ENCODE peak calls at places on chromosomes 1 and 21, in nine cellular contexts. One of them, this sample, is unnamed.

GRCh38 chr1:100523038-100523649 is 14.8 kb upstream of the GPR88 start:
- DNase-seq in fibroblast of lung: no peak
- DNase-seq in nephron progenitor cell: no peak
- DNase-seq in nucleus accumbens: no peak
- DNase-seq in activated T-helper 9 cell treated with anti-CD3 and anti-CD28 coated beads, Interleukin-2, amount 50 U/mL, for 16 hours: no peak
- DNase-seq in T1000: no peak
- DNase-seq in effector memory CD4-positive, alpha-beta T cell: no peak
- DNase-seq in HTR-8/SVneo: no peak
- DNase-seq in mesenchymal stem cell: peak; percentile 23
- DNase-seq in this sample: peak; percentile 79

GRCh38 chr1:149849947-149850360 is 49.4 kb upstream of the BOLA1 start:
- DNase-seq in effector memory CD4-positive, alpha-beta T cell: no peak
- DNase-seq in activated T-helper 9 cell treated with anti-CD3 and anti-CD28 coated beads, Interleukin-2, amount 50 U/mL, for 16 hours: no peak
- DNase-seq in HTR-8/SVneo: no peak
- DNase-seq in mesenchymal stem cell: peak; percentile 20
- DNase-seq in nephron progenitor cell: no peak
- DNase-seq in T1000: no peak
- DNase-seq in fibroblast of lung: peak; percentile 17
- DNase-seq in nucleus accumbens: no peak
- DNase-seq in this sample: peak; percentile 5

GRCh38 chr1:48003741-48004503 is 6.7 kb upstream of the TRABD2B start:
- DNase-seq in T1000: no peak
- DNase-seq in effector memory CD4-positive, alpha-beta T cell: no peak
- DNase-seq in nucleus accumbens: no peak
- DNase-seq in nephron progenitor cell: peak; percentile 50
- DNase-seq in HTR-8/SVneo: no peak
- DNase-seq in fibroblast of lung: no peak
- DNase-seq in mesenchymal stem cell: no peak
- DNase-seq in activated T-helper 9 cell treated with anti-CD3 and anti-CD28 coated beads, Interleukin-2, amount 50 U/mL, for 16 hours: no peak
- DNase-seq in this sample: no peak

GRCh38 chr1:98739762-98740161 is 78.2 kb downstream of the SNX7 start:
- DNase-seq in nucleus accumbens: no peak
- DNase-seq in mesenchymal stem cell: no peak
- DNase-seq in fibroblast of lung: no peak
- DNase-seq in HTR-8/SVneo: no peak
- DNase-seq in T1000: no peak
- DNase-seq in activated T-helper 9 cell treated with anti-CD3 and anti-CD28 coated beads, Interleukin-2, amount 50 U/mL, for 16 hours: no peak
- DNase-seq in effector memory CD4-positive, alpha-beta T cell: no peak
- DNase-seq in nephron progenitor cell: no peak
- DNase-seq in this sample: no peak

GRCh38 chr1:163213626-163214025 is 10.9 kb upstream of the RGS5 start:
- DNase-seq in HTR-8/SVneo: no peak
- DNase-seq in nephron progenitor cell: no peak
- DNase-seq in effector memory CD4-positive, alpha-beta T cell: no peak
- DNase-seq in nucleus accumbens: no peak
- DNase-seq in T1000: no peak
- DNase-seq in fibroblast of lung: peak; percentile 17
- DNase-seq in activated T-helper 9 cell treated with anti-CD3 and anti-CD28 coated beads, Interleukin-2, amount 50 U/mL, for 16 hours: no peak
- DNase-seq in mesenchymal stem cell: peak; percentile 46
- DNase-seq in this sample: no peak

GRCh38 chr1:70945266-70945665 is 102.3 kb downstream of the PTGER3 start:
- DNase-seq in fibroblast of lung: no peak
- DNase-seq in mesenchymal stem cell: no peak
- DNase-seq in effector memory CD4-positive, alpha-beta T cell: no peak
- DNase-seq in activated T-helper 9 cell treated with anti-CD3 and anti-CD28 coated beads, Interleukin-2, amount 50 U/mL, for 16 hours: no peak
- DNase-seq in nephron progenitor cell: no peak
- DNase-seq in HTR-8/SVneo: no peak
- DNase-seq in T1000: no peak
- DNase-seq in nucleus accumbens: no peak
- DNase-seq in this sample: no peak

GRCh38 chr1:37601441-37601840 is 5.7 kb upstream of the GNL2 start:
- DNase-seq in HTR-8/SVneo: no peak
- DNase-seq in activated T-helper 9 cell treated with anti-CD3 and anti-CD28 coated beads, Interleukin-2, amount 50 U/mL, for 16 hours: no peak
- DNase-seq in T1000: no peak
- DNase-seq in mesenchymal stem cell: no peak
- DNase-seq in nephron progenitor cell: no peak
- DNase-seq in nucleus accumbens: no peak
- DNase-seq in effector memory CD4-positive, alpha-beta T cell: no peak
- DNase-seq in fibroblast of lung: no peak
- DNase-seq in this sample: no peak

GRCh38 chr1:26166719-26167281 is 2.0 kb downstream of the C1orf232 start:
- DNase-seq in effector memory CD4-positive, alpha-beta T cell: no peak
- DNase-seq in mesenchymal stem cell: no peak
- DNase-seq in nucleus accumbens: no peak
- DNase-seq in fibroblast of lung: no peak
- DNase-seq in HTR-8/SVneo: no peak
- DNase-seq in nephron progenitor cell: no peak
- DNase-seq in T1000: no peak
- DNase-seq in activated T-helper 9 cell treated with anti-CD3 and anti-CD28 coated beads, Interleukin-2, amount 50 U/mL, for 16 hours: no peak
- DNase-seq in this sample: no peak

GRCh38 chr1:5297199-5297877 is 642.9 kb downstream of the AJAP1 start:
- DNase-seq in effector memory CD4-positive, alpha-beta T cell: no peak
- DNase-seq in fibroblast of lung: no peak
- DNase-seq in nucleus accumbens: peak; percentile 79
- DNase-seq in T1000: no peak
- DNase-seq in activated T-helper 9 cell treated with anti-CD3 and anti-CD28 coated beads, Interleukin-2, amount 50 U/mL, for 16 hours: no peak
- DNase-seq in HTR-8/SVneo: no peak
- DNase-seq in mesenchymal stem cell: no peak
- DNase-seq in nephron progenitor cell: no peak
- DNase-seq in this sample: no peak

GRCh38 chr1:183331095-183331742 is 87.0 kb downstream of the NMNAT2 start:
- DNase-seq in effector memory CD4-positive, alpha-beta T cell: no peak
- DNase-seq in mesenchymal stem cell: no peak
- DNase-seq in activated T-helper 9 cell treated with anti-CD3 and anti-CD28 coated beads, Interleukin-2, amount 50 U/mL, for 16 hours: no peak
- DNase-seq in fibroblast of lung: no peak
- DNase-seq in HTR-8/SVneo: no peak
- DNase-seq in nucleus accumbens: peak; percentile 71
- DNase-seq in T1000: no peak
- DNase-seq in nephron progenitor cell: peak; percentile 56
- DNase-seq in this sample: no peak

GRCh38 chr1:234610061-234610581 is at the start of gene IRF2BP2:
- DNase-seq in T1000: peak; percentile 69
- DNase-seq in HTR-8/SVneo: peak; percentile 73
- DNase-seq in fibroblast of lung: peak; percentile 85
- DNase-seq in nephron progenitor cell: peak; percentile 82
- DNase-seq in effector memory CD4-positive, alpha-beta T cell: peak; percentile 73
- DNase-seq in mesenchymal stem cell: peak; percentile 84
- DNase-seq in nucleus accumbens: peak; percentile 75
- DNase-seq in activated T-helper 9 cell treated with anti-CD3 and anti-CD28 coated beads, Interleukin-2, amount 50 U/mL, for 16 hours: peak; percentile 76
- DNase-seq in this sample: peak; percentile 77

GRCh38 chr1:111793896-111794295 is 38.2 kb downstream of the DDX20 start:
- DNase-seq in activated T-helper 9 cell treated with anti-CD3 and anti-CD28 coated beads, Interleukin-2, amount 50 U/mL, for 16 hours: no peak
- DNase-seq in nephron progenitor cell: no peak
- DNase-seq in HTR-8/SVneo: no peak
- DNase-seq in effector memory CD4-positive, alpha-beta T cell: no peak
- DNase-seq in fibroblast of lung: no peak
- DNase-seq in mesenchymal stem cell: no peak
- DNase-seq in T1000: no peak
- DNase-seq in nucleus accumbens: no peak
- DNase-seq in this sample: no peak

GRCh38 chr1:3663999-3664699 is 11.8 kb downstream of the TP73 start:
- DNase-seq in nucleus accumbens: no peak
- DNase-seq in mesenchymal stem cell: no peak
- DNase-seq in HTR-8/SVneo: no peak
- DNase-seq in nephron progenitor cell: no peak
- DNase-seq in effector memory CD4-positive, alpha-beta T cell: no peak
- DNase-seq in activated T-helper 9 cell treated with anti-CD3 and anti-CD28 coated beads, Interleukin-2, amount 50 U/mL, for 16 hours: no peak
- DNase-seq in fibroblast of lung: no peak
- DNase-seq in T1000: no peak
- DNase-seq in this sample: no peak

GRCh38 chr21:43825936-43826622 is 36.7 kb downstream of the RRP1 start:
- DNase-seq in effector memory CD4-positive, alpha-beta T cell: no peak
- DNase-seq in nucleus accumbens: no peak
- DNase-seq in nephron progenitor cell: peak; percentile 54
- DNase-seq in activated T-helper 9 cell treated with anti-CD3 and anti-CD28 coated beads, Interleukin-2, amount 50 U/mL, for 16 hours: no peak
- DNase-seq in mesenchymal stem cell: no peak
- DNase-seq in fibroblast of lung: no peak
- DNase-seq in HTR-8/SVneo: no peak
- DNase-seq in T1000: no peak
- DNase-seq in this sample: no peak

GRCh38 chr1:243705585-243705984 is 144.5 kb downstream of the AKT3 start:
- DNase-seq in HTR-8/SVneo: no peak
- DNase-seq in effector memory CD4-positive, alpha-beta T cell: no peak
- DNase-seq in fibroblast of lung: no peak
- DNase-seq in mesenchymal stem cell: no peak
- DNase-seq in nephron progenitor cell: no peak
- DNase-seq in T1000: no peak
- DNase-seq in activated T-helper 9 cell treated with anti-CD3 and anti-CD28 coated beads, Interleukin-2, amount 50 U/mL, for 16 hours: no peak
- DNase-seq in nucleus accumbens: no peak
- DNase-seq in this sample: no peak

GRCh38 chr1:162538815-162539431 is 22.6 kb upstream of the UAP1 start:
- DNase-seq in mesenchymal stem cell: peak; percentile 83
- DNase-seq in nucleus accumbens: no peak
- DNase-seq in nephron progenitor cell: no peak
- DNase-seq in activated T-helper 9 cell treated with anti-CD3 and anti-CD28 coated beads, Interleukin-2, amount 50 U/mL, for 16 hours: no peak
- DNase-seq in fibroblast of lung: peak; percentile 83
- DNase-seq in HTR-8/SVneo: peak; percentile 52
- DNase-seq in T1000: peak; percentile 19
- DNase-seq in effector memory CD4-positive, alpha-beta T cell: no peak
- DNase-seq in this sample: no peak

GRCh38 chr1:38785285-38786039 is 74.1 kb downstream of the RRAGC start:
- DNase-seq in activated T-helper 9 cell treated with anti-CD3 and anti-CD28 coated beads, Interleukin-2, amount 50 U/mL, for 16 hours: no peak
- DNase-seq in T1000: no peak
- DNase-seq in fibroblast of lung: no peak
- DNase-seq in mesenchymal stem cell: peak; percentile 51
- DNase-seq in nephron progenitor cell: no peak
- DNase-seq in effector memory CD4-positive, alpha-beta T cell: no peak
- DNase-seq in nucleus accumbens: no peak
- DNase-seq in HTR-8/SVneo: no peak
- DNase-seq in this sample: no peak

GRCh38 chr1:201721131-201722049 is 107.6 kb upstream of the IPO9 start:
- DNase-seq in HTR-8/SVneo: no peak
- DNase-seq in fibroblast of lung: peak; percentile 65
- DNase-seq in mesenchymal stem cell: peak; percentile 98
- DNase-seq in T1000: no peak
- DNase-seq in activated T-helper 9 cell treated with anti-CD3 and anti-CD28 coated beads, Interleukin-2, amount 50 U/mL, for 16 hours: no peak
- DNase-seq in effector memory CD4-positive, alpha-beta T cell: no peak
- DNase-seq in nucleus accumbens: no peak
- DNase-seq in nephron progenitor cell: no peak
- DNase-seq in this sample: no peak

GRCh38 chr1:117271959-117272358 is 61.2 kb upstream of the VTCN1 start:
- DNase-seq in nephron progenitor cell: no peak
- DNase-seq in fibroblast of lung: no peak
- DNase-seq in HTR-8/SVneo: no peak
- DNase-seq in mesenchymal stem cell: no peak
- DNase-seq in T1000: no peak
- DNase-seq in effector memory CD4-positive, alpha-beta T cell: no peak
- DNase-seq in nucleus accumbens: no peak
- DNase-seq in activated T-helper 9 cell treated with anti-CD3 and anti-CD28 coated beads, Interleukin-2, amount 50 U/mL, for 16 hours: no peak
- DNase-seq in this sample: no peak

GRCh38 chr1:3197781-3198316 is 128.8 kb downstream of the PRDM16 start:
- DNase-seq in nephron progenitor cell: peak; percentile 36
- DNase-seq in activated T-helper 9 cell treated with anti-CD3 and anti-CD28 coated beads, Interleukin-2, amount 50 U/mL, for 16 hours: no peak
- DNase-seq in fibroblast of lung: no peak
- DNase-seq in nucleus accumbens: no peak
- DNase-seq in HTR-8/SVneo: no peak
- DNase-seq in effector memory CD4-positive, alpha-beta T cell: no peak
- DNase-seq in mesenchymal stem cell: no peak
- DNase-seq in T1000: no peak
- DNase-seq in this sample: no peak

GRCh38 chr1:12056331-12056841 is 6.7 kb upstream of the TNFRSF8 start:
- DNase-seq in activated T-helper 9 cell treated with anti-CD3 and anti-CD28 coated beads, Interleukin-2, amount 50 U/mL, for 16 hours: no peak
- DNase-seq in nephron progenitor cell: no peak
- DNase-seq in effector memory CD4-positive, alpha-beta T cell: no peak
- DNase-seq in nucleus accumbens: no peak
- DNase-seq in fibroblast of lung: no peak
- DNase-seq in mesenchymal stem cell: no peak
- DNase-seq in HTR-8/SVneo: no peak
- DNase-seq in T1000: no peak
- DNase-seq in this sample: no peak

GRCh38 chr1:6330410-6330827 is 63.1 kb downstream of the ACOT7 start:
- DNase-seq in fibroblast of lung: peak; percentile 86
- DNase-seq in nephron progenitor cell: no peak
- DNase-seq in HTR-8/SVneo: no peak
- DNase-seq in activated T-helper 9 cell treated with anti-CD3 and anti-CD28 coated beads, Interleukin-2, amount 50 U/mL, for 16 hours: no peak
- DNase-seq in nucleus accumbens: peak; percentile 71
- DNase-seq in effector memory CD4-positive, alpha-beta T cell: no peak
- DNase-seq in mesenchymal stem cell: no peak
- DNase-seq in T1000: no peak
- DNase-seq in this sample: no peak

This sample was measured in HL-60.